ENCODE peak calls at places on chromosome 17, in four cellular contexts. S is HepG2, M is K562, T is GM12878. G is an unnamed sample.

GRCh38 chr17:31394544-31394943 is 3.1 kb downstream of the RAB11FIP4 start:
- DNase-seq in S (peak; percentile 56), M (peak; percentile 73), T (no peak), G (peak; percentile 30)

GRCh38 chr17:4856271-4856936 is 23.3 kb downstream of the MINK1 start:
- DNase-seq in S (no peak), M (no peak), T (no peak), G (no peak)

GRCh38 chr17:79171152-79171551 is 96.5 kb downstream of the ENGASE start:
- DNase-seq in S (no peak), M (no peak), T (no peak), G (no peak)

GRCh38 chr17:35523296-35523695 is 14.2 kb downstream of the SLFN12L start:
- DNase-seq in S (no peak), M (no peak), T (no peak), G (no peak)

GRCh38 chr17:14580494-14580893 is 279.6 kb downstream of the HS3ST3B1 start:
- DNase-seq in S (no peak), M (no peak), T (no peak), G (no peak)

GRCh38 chr17:79778504-79779087 is 648 bp downstream of the CBX2 start:
- DNase-seq in S (no peak), M (peak; percentile 44), T (no peak), G (peak; percentile 49)

GRCh38 chr17:40480501-40481003 is 20.9 kb downstream of the TNS4 start:
- DNase-seq in S (peak; percentile 68), M (no peak), T (peak; percentile 8), G (no peak)

GRCh38 chr17:8151641-8152111 is 528 bp downstream of the PER1 start:
- DNase-seq in S (no peak), M (no peak), T (no peak), G (no peak)

GRCh38 chr17:2749058-2749783 is at the start of gene CCDC92B:
- DNase-seq in S (no peak), M (no peak), T (no peak), G (peak; percentile 33)

GRCh38 chr17:40430272-40431230 is 12.7 kb upstream of the IGFBP4 start:
- DNase-seq in S (no peak), M (no peak), T (no peak), G (no peak)

GRCh38 chr17:7845359-7846062 is 9.4 kb upstream of the TMEM88 start:
- DNase-seq in S (no peak), M (no peak), T (no peak), G (no peak)

GRCh38 chr17:70668938-70669778 is 499.8 kb downstream of the KCNJ2 start:
- DNase-seq in S (no peak), M (no peak), T (no peak), G (no peak)

GRCh38 chr17:72613411-72614292 is 478.8 kb downstream of the SLC39A11 start:
- DNase-seq in S (no peak), M (no peak), T (no peak), G (no peak)

GRCh38 chr17:46151762-46152161 is 41.5 kb downstream of the KANSL1 start:
- DNase-seq in S (no peak), M (no peak), T (no peak), G (no peak)

GRCh38 chr17:73976676-73977521 is 226.6 kb upstream of the RPL38 start:
- DNase-seq in S (no peak), M (peak; percentile 39), T (no peak), G (no peak)

GRCh38 chr17:66841328-66841727 is 6.4 kb downstream of the CACNG5 start:
- DNase-seq in S (no peak), M (no peak), T (no peak), G (no peak)

GRCh38 chr17:76170114-76170513 is 29.1 kb upstream of the FOXJ1 start:
- DNase-seq in S (no peak), M (no peak), T (no peak), G (no peak)

GRCh38 chr17:69828087-69828486 is 246.9 kb upstream of the KCNJ16 start:
- DNase-seq in S (no peak), M (no peak), T (no peak), G (no peak)

GRCh38 chr17:45432405-45433113 is at the start of gene ARHGAP27:
- DNase-seq in S (no peak), M (peak; percentile 33), T (no peak), G (peak; percentile 4)

GRCh38 chr17:83030432-83030831 is 49.0 kb upstream of the METRNL start:
- DNase-seq in S (no peak), M (no peak), T (no peak), G (no peak)
- TF ChIP-seq FOXM1 in S (no peak), M (no peak), T (no peak), G (no peak)

GRCh38 chr17:50331085-50331791 is 14.7 kb upstream of the XYLT2 start:
- DNase-seq in S (no peak), M (no peak), T (no peak), G (no peak)
- TF ChIP-seq TARDBP in S (no peak), M (no peak), T (no peak), G (no peak)

DNA sequence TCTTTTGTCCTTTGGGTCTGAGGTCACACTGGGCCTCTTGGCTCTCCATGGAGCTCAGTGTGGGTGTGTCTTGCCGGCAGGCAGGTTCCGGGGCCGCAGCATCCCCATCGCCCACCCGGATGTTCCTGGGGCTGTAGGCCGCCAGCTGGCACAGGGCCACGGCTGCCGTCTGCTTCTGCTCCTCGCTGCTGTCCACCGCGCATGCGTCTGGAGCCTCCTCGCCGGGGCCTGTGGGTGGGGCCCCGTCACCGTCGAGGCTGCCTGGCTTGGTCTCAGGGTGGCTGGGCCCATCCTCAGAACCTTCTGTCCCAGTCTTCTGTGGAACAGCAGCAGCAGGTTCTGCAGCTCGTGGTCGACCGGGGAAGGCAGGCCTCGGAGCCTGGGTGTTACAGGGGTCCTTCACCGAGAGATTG is 9.6 kb downstream of the ZNF750 start:
- DNase-seq in S (no peak), M (no peak), T (no peak), G (no peak)
- TF ChIP-seq FOXK2 in S (no peak), M (no peak), T (no peak), G (no peak)

GRCh38 chr17:36686123-36686669 is 84.8 kb downstream of the MRM1 start:
- DNase-seq in S (no peak), M (no peak), T (no peak), G (no peak)
- TF ChIP-seq FOXM1 in S (no peak), M (no peak), T (no peak), G (no peak)

GRCh38 chr17:41777157-41777578 is 9.3 kb downstream of the JUP start:
- DNase-seq in S (peak; percentile 64), M (no peak), T (no peak), G (no peak)

GRCh38 chr17:41777579-41778188 is 8.8 kb downstream of the JUP start:
- DNase-seq in S (peak; percentile 77), M (no peak), T (no peak), G (peak; percentile 42)

GRCh38 chr17:41773190-41773588 is 13.3 kb downstream of the JUP start:
- DNase-seq in S (peak; percentile 79), M (peak; percentile 26), T (no peak), G (peak; percentile 47)

GRCh38 chr17:41773731-41774193 is 12.7 kb downstream of the JUP start:
- DNase-seq in S (no peak), M (peak; percentile 24), T (no peak), G (no peak)

DNA sequence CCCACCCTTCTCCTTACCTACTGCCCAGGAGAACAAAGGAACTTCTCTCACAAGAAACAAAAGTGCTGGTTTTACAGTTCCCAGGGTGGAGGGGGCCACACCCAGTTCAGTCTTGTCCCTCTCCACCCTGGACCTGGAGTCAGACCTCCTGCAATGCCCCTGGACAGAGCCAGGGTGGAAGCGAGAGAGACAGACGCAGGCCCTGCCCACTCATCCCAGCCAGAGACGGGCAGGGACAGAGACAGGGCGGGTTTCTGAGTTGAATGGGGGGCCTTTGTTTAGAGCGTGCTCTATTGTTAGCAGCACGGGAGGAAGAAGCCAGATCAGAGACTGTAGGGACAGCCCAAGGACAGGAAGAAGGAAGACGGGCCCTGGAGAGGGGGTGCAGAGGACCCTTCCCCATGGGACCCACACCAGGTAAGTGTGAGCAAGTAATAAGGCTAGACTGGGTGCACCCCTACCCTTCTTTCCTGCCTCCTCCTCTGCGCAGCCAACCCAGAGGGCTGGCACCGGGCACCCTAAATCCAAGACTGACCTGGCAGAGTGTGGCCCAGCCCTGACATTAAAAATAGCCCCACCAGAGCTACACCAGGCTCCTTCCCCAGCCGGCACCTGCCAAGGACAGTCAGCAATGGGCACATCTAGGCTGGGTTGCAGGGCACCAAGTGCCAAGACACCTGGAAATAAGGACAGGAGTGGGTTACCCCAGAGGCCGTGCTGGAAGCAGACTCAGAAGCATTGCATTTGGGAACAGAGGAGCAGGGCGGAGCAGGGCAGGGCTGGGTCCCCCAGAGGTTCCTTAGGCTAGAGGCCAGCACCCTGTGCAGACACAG is 10.9 kb downstream of the JUP start:
- DNase-seq in S (no peak), M (peak; percentile 16), T (no peak), G (no peak)
- TF ChIP-seq TARDBP in S (no peak), M (no peak), T (no peak), G (no peak)

GRCh38 chr17:42387221-42387657 is 1.0 kb downstream of the STAT3 start:
- DNase-seq in S (peak; percentile 90), M (no peak), T (no peak), G (no peak)
- TF ChIP-seq FOXK2 in S (peak; percentile 53), M (peak; percentile 23), T (no peak), G (no peak)